ENCODE peak calls at places on chromosomes 6 and 20, in five cellular contexts. One of them, this sample, is unnamed.
A peak's percentile ranks its signal among the peaks of the same experiment; 100 is the strongest.

GRCh38 chr20:39916236-39916635 is 772.8 kb downstream of the MAFB start:
- DNase-seq in activated CD4-positive, alpha-beta T cell treated with anti-CD3 and anti-CD28 coated beads, Interleukin-2, amount 50 U/mL, for 4 hours: no peak
- DNase-seq in NCI-H2227 treated with DMSO at 0.1 percent for 48 hours: no peak
- DNase-seq in cerebellum: no peak
- DNase-seq in cardiac septum: no peak
- DNase-seq in this sample: no peak

GRCh38 chr6:106973018-106973840 is 1.3 kb downstream of the CD24 start:
- DNase-seq in activated CD4-positive, alpha-beta T cell treated with anti-CD3 and anti-CD28 coated beads, Interleukin-2, amount 50 U/mL, for 4 hours: no peak
- DNase-seq in NCI-H2227 treated with DMSO at 0.1 percent for 48 hours: peak; percentile 23
- DNase-seq in cerebellum: no peak
- DNase-seq in cardiac septum: peak; percentile 83
- DNase-seq in this sample: no peak

GRCh38 chr6:20437639-20438038 is 36.0 kb downstream of the E2F3 start:
- DNase-seq in activated CD4-positive, alpha-beta T cell treated with anti-CD3 and anti-CD28 coated beads, Interleukin-2, amount 50 U/mL, for 4 hours: no peak
- DNase-seq in NCI-H2227 treated with DMSO at 0.1 percent for 48 hours: no peak
- DNase-seq in cerebellum: no peak
- DNase-seq in cardiac septum: no peak
- DNase-seq in this sample: no peak

GRCh38 chr6:14713008-14713452 is 532.8 kb upstream of the JARID2 start:
- DNase-seq in activated CD4-positive, alpha-beta T cell treated with anti-CD3 and anti-CD28 coated beads, Interleukin-2, amount 50 U/mL, for 4 hours: no peak
- DNase-seq in NCI-H2227 treated with DMSO at 0.1 percent for 48 hours: no peak
- DNase-seq in cerebellum: peak; percentile 69
- DNase-seq in cardiac septum: no peak
- DNase-seq in this sample: no peak

GRCh38 chr6:135411849-135412248 is 85.7 kb downstream of the AHI1 start:
- DNase-seq in activated CD4-positive, alpha-beta T cell treated with anti-CD3 and anti-CD28 coated beads, Interleukin-2, amount 50 U/mL, for 4 hours: no peak
- DNase-seq in NCI-H2227 treated with DMSO at 0.1 percent for 48 hours: no peak
- DNase-seq in cerebellum: no peak
- DNase-seq in cardiac septum: no peak
- DNase-seq in this sample: no peak

GRCh38 chr6:148559848-148560433 is 186.9 kb upstream of the UST start:
- DNase-seq in activated CD4-positive, alpha-beta T cell treated with anti-CD3 and anti-CD28 coated beads, Interleukin-2, amount 50 U/mL, for 4 hours: peak; percentile 52
- DNase-seq in NCI-H2227 treated with DMSO at 0.1 percent for 48 hours: peak; percentile 66
- DNase-seq in cerebellum: peak; percentile 69
- DNase-seq in cardiac septum: peak; percentile 89
- DNase-seq in this sample: peak; percentile 63

GRCh38 chr6:85640806-85641205 is 1.9 kb downstream of the SYNCRIP start:
- DNase-seq in activated CD4-positive, alpha-beta T cell treated with anti-CD3 and anti-CD28 coated beads, Interleukin-2, amount 50 U/mL, for 4 hours: no peak
- DNase-seq in NCI-H2227 treated with DMSO at 0.1 percent for 48 hours: no peak
- DNase-seq in cerebellum: no peak
- DNase-seq in cardiac septum: no peak
- DNase-seq in this sample: no peak

GRCh38 chr20:51420111-51420510 is 122.4 kb downstream of the NFATC2 start:
- DNase-seq in activated CD4-positive, alpha-beta T cell treated with anti-CD3 and anti-CD28 coated beads, Interleukin-2, amount 50 U/mL, for 4 hours: no peak
- DNase-seq in NCI-H2227 treated with DMSO at 0.1 percent for 48 hours: no peak
- DNase-seq in cerebellum: no peak
- DNase-seq in cardiac septum: no peak
- DNase-seq in this sample: no peak

GRCh38 chr6:54910326-54910952 is 63.9 kb downstream of the FAM83B start:
- DNase-seq in activated CD4-positive, alpha-beta T cell treated with anti-CD3 and anti-CD28 coated beads, Interleukin-2, amount 50 U/mL, for 4 hours: no peak
- DNase-seq in NCI-H2227 treated with DMSO at 0.1 percent for 48 hours: no peak
- DNase-seq in cerebellum: no peak
- DNase-seq in cardiac septum: no peak
- DNase-seq in this sample: no peak

GRCh38 chr6:113361014-113361645 is 496.0 kb upstream of the MARCKS start:
- DNase-seq in activated CD4-positive, alpha-beta T cell treated with anti-CD3 and anti-CD28 coated beads, Interleukin-2, amount 50 U/mL, for 4 hours: no peak
- DNase-seq in NCI-H2227 treated with DMSO at 0.1 percent for 48 hours: no peak
- DNase-seq in cerebellum: no peak
- DNase-seq in cardiac septum: no peak
- DNase-seq in this sample: no peak

GRCh38 chr6:107114872-107115694 is at the start of gene BEND3:
- DNase-seq in activated CD4-positive, alpha-beta T cell treated with anti-CD3 and anti-CD28 coated beads, Interleukin-2, amount 50 U/mL, for 4 hours: peak; percentile 62
- DNase-seq in NCI-H2227 treated with DMSO at 0.1 percent for 48 hours: peak; percentile 11
- DNase-seq in cerebellum: peak; percentile 58
- DNase-seq in cardiac septum: peak; percentile 75
- DNase-seq in this sample: peak; percentile 53

GRCh38 chr6:131764350-131764749 is 43.5 kb upstream of the ENPP1 start:
- DNase-seq in activated CD4-positive, alpha-beta T cell treated with anti-CD3 and anti-CD28 coated beads, Interleukin-2, amount 50 U/mL, for 4 hours: no peak
- DNase-seq in NCI-H2227 treated with DMSO at 0.1 percent for 48 hours: no peak
- DNase-seq in cerebellum: no peak
- DNase-seq in cardiac septum: no peak
- DNase-seq in this sample: no peak

GRCh38 chr6:157650261-157650640 is 172.8 kb upstream of the SNX9 start:
- DNase-seq in activated CD4-positive, alpha-beta T cell treated with anti-CD3 and anti-CD28 coated beads, Interleukin-2, amount 50 U/mL, for 4 hours: no peak
- DNase-seq in NCI-H2227 treated with DMSO at 0.1 percent for 48 hours: peak; percentile 53
- DNase-seq in cerebellum: peak; percentile 76
- DNase-seq in cardiac septum: peak; percentile 78
- DNase-seq in this sample: no peak

GRCh38 chr6:144285798-144286502 is 815 bp downstream of the UTRN start:
- DNase-seq in activated CD4-positive, alpha-beta T cell treated with anti-CD3 and anti-CD28 coated beads, Interleukin-2, amount 50 U/mL, for 4 hours: peak; percentile 18
- DNase-seq in NCI-H2227 treated with DMSO at 0.1 percent for 48 hours: no peak
- DNase-seq in cerebellum: no peak
- DNase-seq in cardiac septum: peak; percentile 92
- DNase-seq in this sample: peak; percentile 19

GRCh38 chr20:57282691-57283361 is 16.4 kb upstream of the BMP7 start:
- DNase-seq in activated CD4-positive, alpha-beta T cell treated with anti-CD3 and anti-CD28 coated beads, Interleukin-2, amount 50 U/mL, for 4 hours: no peak
- DNase-seq in NCI-H2227 treated with DMSO at 0.1 percent for 48 hours: no peak
- DNase-seq in cerebellum: no peak
- DNase-seq in cardiac septum: no peak
- DNase-seq in this sample: peak; percentile 32

GRCh38 chr6:109896333-109896732 is 81.8 kb upstream of the GPR6 start:
- DNase-seq in activated CD4-positive, alpha-beta T cell treated with anti-CD3 and anti-CD28 coated beads, Interleukin-2, amount 50 U/mL, for 4 hours: no peak
- DNase-seq in NCI-H2227 treated with DMSO at 0.1 percent for 48 hours: no peak
- DNase-seq in cerebellum: no peak
- DNase-seq in cardiac septum: no peak
- DNase-seq in this sample: no peak

GRCh38 chr6:141551318-141551717 is 581.4 kb upstream of the GJE1 start:
- DNase-seq in activated CD4-positive, alpha-beta T cell treated with anti-CD3 and anti-CD28 coated beads, Interleukin-2, amount 50 U/mL, for 4 hours: no peak
- DNase-seq in NCI-H2227 treated with DMSO at 0.1 percent for 48 hours: no peak
- DNase-seq in cerebellum: no peak
- DNase-seq in cardiac septum: no peak
- DNase-seq in this sample: no peak

GRCh38 chr6:36362551-36363389 is 24.7 kb downstream of the ETV7 start:
- DNase-seq in activated CD4-positive, alpha-beta T cell treated with anti-CD3 and anti-CD28 coated beads, Interleukin-2, amount 50 U/mL, for 4 hours: no peak
- DNase-seq in NCI-H2227 treated with DMSO at 0.1 percent for 48 hours: no peak
- DNase-seq in cerebellum: no peak
- DNase-seq in cardiac septum: peak; percentile 89
- DNase-seq in this sample: no peak

GRCh38 chr6:28353981-28354676 is 4.4 kb downstream of the ZKSCAN3 start:
- DNase-seq in activated CD4-positive, alpha-beta T cell treated with anti-CD3 and anti-CD28 coated beads, Interleukin-2, amount 50 U/mL, for 4 hours: no peak
- DNase-seq in NCI-H2227 treated with DMSO at 0.1 percent for 48 hours: peak; percentile 42
- DNase-seq in cerebellum: no peak
- DNase-seq in cardiac septum: peak; percentile 86
- DNase-seq in this sample: no peak

GRCh38 chr6:131780600-131780999 is 27.2 kb upstream of the ENPP1 start:
- DNase-seq in activated CD4-positive, alpha-beta T cell treated with anti-CD3 and anti-CD28 coated beads, Interleukin-2, amount 50 U/mL, for 4 hours: no peak
- DNase-seq in NCI-H2227 treated with DMSO at 0.1 percent for 48 hours: no peak
- DNase-seq in cerebellum: no peak
- DNase-seq in cardiac septum: no peak
- DNase-seq in this sample: no peak

GRCh38 chr6:122405417-122405816 is 6.0 kb downstream of the HSF2 start:
- DNase-seq in activated CD4-positive, alpha-beta T cell treated with anti-CD3 and anti-CD28 coated beads, Interleukin-2, amount 50 U/mL, for 4 hours: no peak
- DNase-seq in NCI-H2227 treated with DMSO at 0.1 percent for 48 hours: no peak
- DNase-seq in cerebellum: no peak
- DNase-seq in cardiac septum: no peak
- DNase-seq in this sample: no peak

GRCh38 chr6:168577496-168577895 is 136.5 kb downstream of the SMOC2 start:
- DNase-seq in activated CD4-positive, alpha-beta T cell treated with anti-CD3 and anti-CD28 coated beads, Interleukin-2, amount 50 U/mL, for 4 hours: no peak
- DNase-seq in NCI-H2227 treated with DMSO at 0.1 percent for 48 hours: no peak
- DNase-seq in cerebellum: no peak
- DNase-seq in cardiac septum: no peak
- DNase-seq in this sample: no peak

GRCh38 chr6:16059496-16059895 is 69.4 kb upstream of the MYLIP start:
- DNase-seq in activated CD4-positive, alpha-beta T cell treated with anti-CD3 and anti-CD28 coated beads, Interleukin-2, amount 50 U/mL, for 4 hours: no peak
- DNase-seq in NCI-H2227 treated with DMSO at 0.1 percent for 48 hours: no peak
- DNase-seq in cerebellum: no peak
- DNase-seq in cardiac septum: no peak
- DNase-seq in this sample: peak; percentile 33

GRCh38 chr6:133041020-133041419 is 200.1 kb upstream of the EYA4 start:
- DNase-seq in activated CD4-positive, alpha-beta T cell treated with anti-CD3 and anti-CD28 coated beads, Interleukin-2, amount 50 U/mL, for 4 hours: no peak
- DNase-seq in NCI-H2227 treated with DMSO at 0.1 percent for 48 hours: no peak
- DNase-seq in cerebellum: no peak
- DNase-seq in cardiac septum: no peak
- DNase-seq in this sample: no peak

GRCh38 chr6:125792172-125792571 is 1.4 kb downstream of the NCOA7 start:
- DNase-seq in activated CD4-positive, alpha-beta T cell treated with anti-CD3 and anti-CD28 coated beads, Interleukin-2, amount 50 U/mL, for 4 hours: no peak
- DNase-seq in NCI-H2227 treated with DMSO at 0.1 percent for 48 hours: no peak
- DNase-seq in cerebellum: no peak
- DNase-seq in cardiac septum: no peak
- DNase-seq in this sample: no peak

GRCh38 chr6:157226026-157226639 is 97.2 kb downstream of the TMEM242 start:
- DNase-seq in activated CD4-positive, alpha-beta T cell treated with anti-CD3 and anti-CD28 coated beads, Interleukin-2, amount 50 U/mL, for 4 hours: no peak
- DNase-seq in NCI-H2227 treated with DMSO at 0.1 percent for 48 hours: no peak
- DNase-seq in cerebellum: no peak
- DNase-seq in cardiac septum: no peak
- DNase-seq in this sample: no peak